ENCODE peak calls at places on chromosomes 6 and 20, in seven cellular contexts. C, Q, M, A, F, J and O are unnamed samples.

GRCh38 chr6:35634316-35634715 is 54.4 kb downstream of the FKBP5 start:
- DNase-seq in J (no peak), M (no peak), F (no peak), C (no peak), A (no peak), Q (no peak), O (no peak)

GRCh38 chr6:72770959-72771358 is 149.1 kb downstream of the KCNQ5 start:
- DNase-seq in Q (no peak), F (no peak), C (no peak), A (no peak), M (no peak), J (no peak), O (no peak)

GRCh38 chr6:44696686-44697085 is 309.2 kb downstream of the CDC5L start:
- DNase-seq in F (no peak), J (no peak), A (peak), C (no peak), M (no peak), Q (no peak), O (no peak)

GRCh38 chr6:150710236-150710635 is 110.6 kb downstream of the PLEKHG1 start:
- DNase-seq in C (no peak), M (no peak), F (no peak), Q (no peak), J (no peak), A (no peak), O (no peak)

GRCh38 chr6:47665112-47665511 is 33.3 kb upstream of the ADGRF4 start:
- DNase-seq in J (no peak), A (no peak), Q (no peak), C (no peak), F (peak), M (no peak), O (no peak)

GRCh38 chr20:38730989-38731737 is 6.9 kb downstream of the SLC32A1 start:
- DNase-seq in A (peak), J (peak), C (no peak), F (peak), M (peak), Q (peak), O (no peak)

GRCh38 chr20:40265872-40266533 is 423.0 kb downstream of the MAFB start:
- DNase-seq in J (peak), F (peak), M (no peak), Q (no peak), A (peak), C (peak), O (peak)

GRCh38 chr6:32116674-32117073 is 7.5 kb upstream of the TNXB start:
- DNase-seq in Q (no peak), A (no peak), C (no peak), M (no peak), F (no peak), J (no peak), O (no peak)

GRCh38 chr6:1263039-1263849 is 48.7 kb upstream of the FOXQ1 start:
- DNase-seq in J (peak), M (no peak), A (no peak), Q (no peak), C (no peak), F (peak), O (no peak)

GRCh38 chr6:133809406-133809805 is 79.5 kb upstream of the TCF21 start:
- DNase-seq in F (no peak), J (peak), M (no peak), Q (no peak), A (peak), C (no peak), O (peak)